ENCODE peak calls at places on chromosomes 12 and 14, in five cellular contexts. Y, L, K, N and J are unnamed samples. For H3K4me1 and H3K36me3, the result is how much of the 10 kb centered on the place peaks cover.

GRCh38 chr12:93402333-93403311 is 24.9 kb downstream of the NUDT4 start:
- DNase-seq in Y (no peak), L (no peak), K (no peak), N (no peak), J (no peak)

GRCh38 chr14:58752782-58753181 is 115.0 kb downstream of the DACT1 start:
- DNase-seq in Y (no peak), L (no peak), K (peak), N (no peak), J (peak)

GRCh38 chr12:49092086-49092815 is 2.4 kb downstream of the DHH start:
- DNase-seq in Y (peak), L (peak), K (no peak), N (no peak), J (no peak)

GRCh38 chr12:67222302-67222701 is 46.9 kb upstream of the CAND1 start:
- DNase-seq in Y (peak), L (peak), K (no peak), N (peak), J (no peak)

GRCh38 chr12:53098354-53098981 is 1.0 kb downstream of the IGFBP6 start:
- DNase-seq in Y (no peak), L (peak), K (no peak), N (peak), J (no peak)

GRCh38 chr12:74021937-74022336 is 515.7 kb upstream of the ATXN7L3B start:
- DNase-seq in Y (peak), L (peak), K (no peak), N (peak), J (peak)

GRCh38 chr12:67068773-67069450 is 200.2 kb upstream of the CAND1 start:
- DNase-seq in Y (peak), L (peak), K (peak), N (peak), J (peak)

GRCh38 chr14:75906680-75907280 is 75.0 kb downstream of the TGFB3 start:
- DNase-seq in Y (peak), L (peak), K (no peak), N (peak), J (no peak)

GRCh38 chr14:37329189-37330001 is 131.7 kb downstream of the MIPOL1 start:
- DNase-seq in Y (no peak), L (no peak), K (no peak), N (no peak), J (no peak)

GRCh38 chr12:90253142-90253541 is 544.5 kb upstream of the ATP2B1 start:
- DNase-seq in Y (no peak), L (no peak), K (no peak), N (no peak), J (no peak)

GRCh38 chr12:95815635-95816212 is 25.2 kb upstream of the NTN4 start:
- DNase-seq in Y (peak), L (peak), K (no peak), N (peak), J (no peak)

GRCh38 chr12:31250179-31250578 is 75.8 kb downstream of the SINHCAF start:
- DNase-seq in Y (peak), L (no peak), K (no peak), N (no peak), J (no peak)

GRCh38 chr12:1443421-1444141 is 150.8 kb downstream of the FBXL14 start:
- DNase-seq in Y (no peak), L (no peak), K (no peak), N (peak), J (no peak)

GRCh38 chr12:88111074-88111652 is 30.7 kb downstream of the CEP290 start:
- DNase-seq in Y (peak), L (peak), K (no peak), N (peak), J (no peak)

GRCh38 chr12:50923361-50924130 is 28.8 kb upstream of the HIGD1C start:
- DNase-seq in Y (peak), L (no peak), K (no peak), N (no peak), J (no peak)

GRCh38 chr12:101230547-101230946 is 20.5 kb upstream of the SLC5A8 start:
- DNase-seq in Y (no peak), L (peak), K (no peak), N (peak), J (no peak)

GRCh38 chr14:104475256-104475655 is 104.3 kb upstream of the C14orf180 start:
- DNase-seq in Y (no peak), L (no peak), K (no peak), N (no peak), J (no peak)

GRCh38 chr14:83958359-83958758 is 1571.6 kb upstream of the FLRT2 start:
- DNase-seq in Y (no peak), L (no peak), K (no peak), N (no peak), J (no peak)

GRCh38 chr14:85529803-85530574 is at the start of gene FLRT2:
- DNase-seq in Y (no peak), L (peak), K (peak), N (peak), J (peak)

GRCh38 chr12:68630050-68630449 is 19.4 kb downstream of the RAP1B start:
- DNase-seq in Y (no peak), L (no peak), K (no peak), N (no peak), J (no peak)
- H3K4me1 ChIP-seq in Y (half or more), L (under half), K (under half), N (under half), J (under half)

GRCh38 chr12:121022713-121023112 is 6.4 kb upstream of the C12orf43 start:
- DNase-seq in Y (no peak), L (no peak), K (no peak), N (no peak), J (no peak)
- H3K36me3 ChIP-seq in Y (under half), L (under half), K (under half), N (under half), J (under half)

DNA sequence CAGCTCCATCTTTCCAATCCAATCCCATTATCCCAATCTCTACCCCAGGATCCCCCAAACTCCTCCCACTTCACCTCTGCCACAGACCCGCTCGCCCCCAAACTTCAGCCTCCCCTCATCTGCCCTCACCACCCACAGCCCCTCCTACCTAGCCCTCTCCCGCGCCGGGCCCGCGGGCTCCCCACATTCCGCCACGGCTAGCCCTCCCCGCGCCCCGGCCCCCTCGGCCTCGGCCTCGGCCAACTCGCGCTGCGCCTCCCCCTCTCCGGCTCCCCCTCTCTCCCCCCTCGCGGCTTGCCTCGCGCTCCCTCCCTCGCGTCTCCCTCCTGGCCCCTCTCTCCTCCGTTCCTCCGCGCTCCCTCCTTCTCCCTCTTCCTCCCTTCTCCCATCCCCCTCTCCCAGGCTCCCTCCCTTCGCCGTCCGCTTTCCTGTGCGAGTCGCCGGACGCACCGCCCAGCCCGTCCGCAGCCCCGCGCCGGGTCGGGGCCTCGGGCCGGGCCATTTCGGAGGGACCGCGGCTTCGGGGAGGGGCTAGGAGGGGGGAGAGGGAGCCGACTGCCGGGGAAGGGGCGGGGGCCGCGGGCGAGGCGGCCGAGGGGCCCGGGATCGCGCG is at the start of gene ATN1:
- DNase-seq in Y (no peak), L (peak), K (peak), N (peak), J (peak)
- H3K4me1 ChIP-seq in Y (under half), L (half or more), K (under half), N (under half), J (half or more)

DNA sequence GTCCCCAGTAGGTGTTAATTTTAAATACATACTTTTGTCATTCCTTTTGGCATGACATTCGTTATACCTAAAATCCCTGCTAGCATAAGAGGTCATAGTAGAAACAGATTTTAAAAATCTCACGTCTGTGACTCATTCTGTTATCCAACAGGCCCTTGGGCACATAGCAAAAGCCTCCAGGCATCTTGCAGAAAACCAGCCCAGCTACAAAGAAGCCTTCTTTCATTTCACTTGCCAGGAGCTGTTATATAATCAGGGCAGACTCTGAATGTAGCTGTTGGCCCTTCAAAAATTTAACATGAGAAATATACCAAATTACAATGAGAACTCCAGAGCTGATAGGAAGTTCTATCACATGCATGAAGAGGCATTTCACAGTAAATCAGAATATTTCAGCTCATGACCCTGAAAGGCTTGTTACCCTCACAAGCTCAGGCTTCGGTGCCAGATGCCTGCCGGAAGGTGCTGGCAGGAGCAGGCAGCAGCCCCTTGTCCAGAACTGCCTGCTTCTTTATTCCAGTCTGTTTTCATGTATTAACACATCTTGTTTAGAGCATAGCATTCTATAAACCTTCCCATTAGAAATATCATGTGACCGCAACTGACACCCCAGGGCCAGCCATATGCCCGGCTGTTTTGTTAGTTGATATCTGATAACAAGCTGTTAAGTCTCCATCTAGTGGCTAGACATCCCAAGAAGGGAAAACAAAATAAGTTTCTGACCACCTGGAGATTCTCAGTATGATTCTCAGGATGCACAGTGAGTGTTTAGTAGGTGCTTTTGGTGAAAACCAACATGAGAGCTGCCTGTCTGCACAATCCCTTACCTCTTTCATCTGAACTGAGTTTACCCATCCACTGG is 17.8 kb downstream of the E2F7 start:
- DNase-seq in Y (no peak), L (no peak), K (no peak), N (peak), J (no peak)
- H3K36me3 ChIP-seq in Y (half or more), L (half or more), K (under half), N (under half), J (under half)

GRCh38 chr14:22540811-22541360 is 48.1 kb downstream of the DAD1 start:
- DNase-seq in Y (no peak), L (no peak), K (no peak), N (no peak), J (no peak)
- H3K4me1 ChIP-seq in Y (half or more), L (under half), K (under half), N (under half), J (under half)

DNA sequence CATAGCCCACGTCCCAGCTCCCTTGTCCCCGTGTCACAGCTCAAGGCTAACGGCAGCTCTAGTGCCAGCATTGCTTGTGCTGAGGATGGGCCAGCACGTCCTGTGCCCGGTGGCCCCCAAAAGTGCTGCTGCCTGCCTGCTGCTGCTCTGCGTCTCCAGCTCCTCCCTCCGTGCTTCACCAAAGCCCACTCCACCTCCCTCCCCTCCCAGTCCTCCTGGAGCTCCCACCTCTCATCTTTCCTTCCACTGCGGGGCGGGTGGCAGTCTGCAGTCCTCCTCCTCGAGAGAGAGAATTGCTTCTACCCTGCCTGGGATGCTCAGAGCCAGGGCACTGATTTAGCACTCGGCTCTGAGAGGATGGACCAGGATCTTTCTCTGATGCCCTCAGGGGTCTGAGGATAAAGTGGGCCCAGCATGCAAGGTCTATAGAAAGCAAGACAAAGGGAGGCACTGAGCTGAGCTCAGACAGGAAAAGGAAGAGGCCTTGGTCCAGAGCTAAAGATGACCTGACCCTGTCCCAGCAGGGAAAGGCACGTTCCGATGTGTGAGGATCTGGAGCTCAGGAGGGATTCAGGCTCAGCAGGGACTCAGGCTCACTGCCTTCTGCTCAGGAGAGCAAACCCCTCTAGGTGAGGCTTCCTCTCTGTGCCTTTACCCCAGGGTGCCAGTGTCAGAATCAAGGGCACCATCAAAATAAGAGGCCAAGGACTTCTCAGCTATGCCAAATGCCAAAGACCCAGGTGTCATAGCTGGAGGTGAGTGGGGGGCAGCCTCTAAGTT is 113.2 kb upstream of the FKBP4 start:
- DNase-seq in Y (no peak), L (no peak), K (no peak), N (no peak), J (no peak)
- H3K36me3 ChIP-seq in Y (under half), L (under half), K (under half), N (under half), J (under half)

GRCh38 chr14:50064993-50065392 is 51.4 kb downstream of the VCPKMT start:
- DNase-seq in Y (peak), L (no peak), K (no peak), N (peak), J (no peak)
- H3K4me1 ChIP-seq in Y (half or more), L (under half), K (under half), N (under half), J (under half)